ENCODE peak calls at places on chromosomes 4 and X, in six cellular contexts. R is HepG2; I is fibroblast of lung; C is left lung; D is CD4-positive, CD25-positive, alpha-beta regulatory T cell; T is OCI-LY7. Z is an unnamed sample.

GRCh38 chr4:47367761-47368160 is 95.7 kb downstream of the COMMD8 start:
- DNase-seq in R (no peak), I (no peak), C (no peak), D (no peak), T (no peak), Z (no peak)

GRCh38 chr4:15913631-15913970 is 24.9 kb downstream of the FGFBP1 start:
- DNase-seq in R (no peak), I (peak; percentile 99), C (no peak), D (no peak), T (no peak), Z (no peak)

GRCh38 chr4:55543858-55544257 is 2.9 kb downstream of the CLOCK start:
- DNase-seq in R (no peak), I (peak; percentile 29), C (no peak), D (no peak), T (peak; percentile 12), Z (no peak)

GRCh38 chrX:119391279-119391678 is 7.9 kb upstream of the SLC25A43 start:
- DNase-seq in R (peak; percentile 22), I (peak; percentile 37), C (no peak), D (no peak), T (peak; percentile 29), Z (peak; percentile 14)

GRCh38 chrX:1205681-1206611 is 6.5 kb downstream of the CRLF2 start:
- DNase-seq in R (no peak), I (peak; percentile 80), C (no peak), D (peak; percentile 51), T (peak; percentile 95), Z (peak; percentile 17)

GRCh38 chr4:110055014-110055768 is 142.5 kb downstream of the EGF start:
- DNase-seq in R (peak; percentile 34), I (peak; percentile 33), C (no peak), D (no peak), T (no peak), Z (no peak)

GRCh38 chr4:109251396-109251795 is 51.1 kb downstream of the COL25A1 start:
- DNase-seq in R (peak; percentile 3), I (no peak), C (no peak), D (no peak), T (no peak), Z (no peak)

GRCh38 chr4:54315561-54315960 is 86.5 kb downstream of the PDGFRA start:
- DNase-seq in R (no peak), I (no peak), C (no peak), D (no peak), T (peak; percentile 72), Z (no peak)

GRCh38 chr4:185640809-185641675 is 105.7 kb upstream of the PDLIM3 start:
- DNase-seq in R (peak; percentile 76), I (peak; percentile 77), C (no peak), D (no peak), T (peak; percentile 81), Z (no peak)

GRCh38 chr4:182091128-182091527 is 152.1 kb upstream of the TENM3 start:
- DNase-seq in R (no peak), I (no peak), C (no peak), D (no peak), T (no peak), Z (no peak)

GRCh38 chrX:29788991-29789699 is 426.2 kb upstream of the MAGEB2 start:
- DNase-seq in R (no peak), I (no peak), C (no peak), D (no peak), T (no peak), Z (no peak)

GRCh38 chr4:27007507-27007906 is 146.9 kb downstream of the STIM2 start:
- DNase-seq in R (no peak), I (no peak), C (no peak), D (no peak), T (peak; percentile 33), Z (no peak)

GRCh38 chr4:55791666-55792065 is 27.9 kb upstream of the EXOC1L start:
- DNase-seq in R (no peak), I (peak; percentile 1), C (no peak), D (no peak), T (no peak), Z (no peak)

GRCh38 chrX:17553451-17553850 is 178.5 kb downstream of the NHS start:
- DNase-seq in R (no peak), I (peak; percentile 88), C (no peak), D (no peak), T (no peak), Z (no peak)

GRCh38 chrX:76605390-76605789 is 177.9 kb downstream of the MAGEE1 start:
- DNase-seq in R (no peak), I (no peak), C (no peak), D (no peak), T (no peak), Z (no peak)

GRCh38 chr4:58139269-58139668 is 1029.1 kb upstream of the IGFBP7 start:
- DNase-seq in R (no peak), I (no peak), C (no peak), D (no peak), T (no peak), Z (no peak)

GRCh38 chr4:125357675-125358074 is 42.9 kb downstream of the FAT4 start:
- DNase-seq in R (no peak), I (no peak), C (no peak), D (no peak), T (no peak), Z (no peak)

GRCh38 chr4:70721747-70722146 is at the start of gene RUFY3:
- DNase-seq in R (no peak), I (peak; percentile 97), C (no peak), D (no peak), T (no peak), Z (no peak)

GRCh38 chrX:47184486-47184885 is 9.1 kb upstream of the UBA1 start:
- DNase-seq in R (no peak), I (no peak), C (peak; percentile 15), D (no peak), T (no peak), Z (no peak)

GRCh38 chr4:13627185-13627605 is 330 bp downstream of the BOD1L1 start:
- DNase-seq in R (no peak), I (peak; percentile 19), C (peak; percentile 48), D (peak; percentile 24), T (peak; percentile 55), Z (no peak)

GRCh38 chr4:17535242-17535641 is 20.3 kb downstream of the CLRN2 start:
- DNase-seq in R (no peak), I (no peak), C (no peak), D (no peak), T (no peak), Z (no peak)

GRCh38 chrX:80578518-80579105 is 158.4 kb downstream of the TENT5D start:
- DNase-seq in R (peak; percentile 6), I (peak; percentile 1), C (no peak), D (peak; percentile 16), T (peak; percentile 5), Z (no peak)

GRCh38 chrX:125782184-125782583 is 383.9 kb downstream of the DCAF12L2 start:
- DNase-seq in R (no peak), I (no peak), C (no peak), D (no peak), T (no peak), Z (no peak)

GRCh38 chr4:75892508-75892907 is 9.7 kb downstream of the PPEF2 start:
- DNase-seq in R (no peak), I (no peak), C (no peak), D (no peak), T (no peak), Z (no peak)

GRCh38 chrX:133359466-133359865 is 55.8 kb downstream of the GPC4 start:
- DNase-seq in R (no peak), I (no peak), C (no peak), D (no peak), T (no peak), Z (no peak)

GRCh38 chr4:65007841-65008439 is 598.7 kb upstream of the TECRL start:
- DNase-seq in R (peak; percentile 47), I (peak; percentile 59), C (no peak), D (no peak), T (peak; percentile 53), Z (no peak)

GRCh38 chr4:28518781-28519180 is 1658.1 kb downstream of the STIM2 start:
- DNase-seq in R (no peak), I (peak; percentile 2), C (no peak), D (no peak), T (no peak), Z (no peak)

GRCh38 chr4:8355306-8355705 is 85.2 kb downstream of the ACOX3 start:
- DNase-seq in R (no peak), I (peak; percentile 78), C (no peak), D (no peak), T (no peak), Z (no peak)

GRCh38 chr4:153573881-153574807 is 108.0 kb downstream of the TMEM131L start:
- DNase-seq in R (peak; percentile 63), I (peak; percentile 81), C (peak; percentile 59), D (peak; percentile 70), T (peak; percentile 83), Z (no peak)

DNA sequence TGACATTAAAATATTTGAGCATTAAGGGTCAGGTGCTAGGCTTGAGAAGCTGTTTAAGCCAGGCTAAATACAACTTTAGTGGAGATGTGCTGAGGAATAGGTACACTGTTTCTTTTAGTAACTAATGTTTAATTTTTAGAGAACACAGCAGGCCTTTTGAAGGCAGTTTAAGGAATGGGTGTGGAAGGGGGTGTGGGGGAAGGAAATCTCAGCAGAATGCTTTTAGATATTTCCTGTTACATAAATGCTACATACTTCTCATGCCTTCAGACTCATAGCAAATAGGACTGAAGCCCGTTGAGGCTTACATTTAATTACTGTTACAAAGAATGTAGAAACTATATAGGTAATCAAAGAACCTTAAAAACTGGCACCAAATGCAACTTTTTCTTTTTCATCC is 66.3 kb downstream of the WWC2 start:
- DNase-seq in R (no peak), I (peak; percentile 62), C (no peak), D (no peak), T (no peak), Z (no peak)
- H3K27ac ChIP-seq in R (no peak overlapping the region), I (no peak overlapping the region), C (peak overlapping the region; percentile 57), D (no peak overlapping the region), T (no peak overlapping the region), Z (no peak overlapping the region)

GRCh38 chr4:80183196-80184052 is 13.9 kb upstream of the PRDM8 start:
- DNase-seq in R (no peak), I (peak; percentile 46), C (no peak), D (peak; percentile 53), T (no peak), Z (peak; percentile 57)
- H3K27ac ChIP-seq in R (no peak overlapping the region), I (peak overlapping the region; percentile 83), C (peak overlapping the region; percentile 66), D (peak overlapping the region; percentile 90), T (no peak overlapping the region), Z (peak overlapping the region; percentile 22)

DNA sequence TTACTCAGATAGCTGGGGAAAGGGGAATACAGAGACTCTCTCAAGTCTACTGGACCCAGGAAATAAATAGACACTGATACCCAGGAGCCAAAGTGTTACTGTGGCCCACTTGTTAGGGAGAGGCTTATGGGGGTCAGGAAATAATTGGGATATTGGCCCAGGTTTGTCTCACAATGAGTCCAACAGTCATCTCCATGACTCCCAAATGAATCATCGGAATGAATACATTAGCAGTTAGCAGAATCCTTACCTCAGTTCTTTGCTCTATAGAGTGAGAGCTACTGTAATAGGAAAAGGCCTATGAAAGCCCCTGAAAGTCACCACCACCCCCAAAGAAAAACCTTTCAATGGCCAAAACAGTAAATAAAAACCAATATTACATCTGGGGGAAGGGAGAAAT is 42.4 kb upstream of the ARHGEF6 start:
- DNase-seq in R (no peak), I (peak; percentile 50), C (no peak), D (no peak), T (no peak), Z (no peak)
- H3K27ac ChIP-seq in R (no peak overlapping the region), I (no peak overlapping the region), C (no peak overlapping the region), D (no peak overlapping the region), T (no peak overlapping the region), Z (no peak overlapping the region)

DNA sequence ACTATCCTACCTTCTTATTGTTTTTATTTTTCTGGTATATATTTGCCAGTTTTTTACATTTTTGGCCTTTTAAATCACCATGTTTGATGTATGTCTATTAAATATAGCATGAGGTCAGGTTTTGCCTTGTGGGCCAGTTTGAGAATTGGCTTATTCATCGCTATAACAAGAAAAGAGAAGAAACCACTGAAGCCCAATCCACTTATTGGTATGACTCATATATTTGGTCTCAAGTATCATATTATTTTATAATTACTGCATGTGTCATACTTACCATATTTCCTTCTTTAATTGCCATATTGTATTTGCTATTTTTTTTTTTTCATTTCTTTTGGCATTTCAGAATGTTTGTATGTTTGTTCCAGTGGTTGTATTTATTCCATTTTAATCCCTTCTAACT is 99.3 kb downstream of the IRF2 start:
- DNase-seq in R (no peak), I (peak; percentile 54), C (no peak), D (no peak), T (no peak), Z (no peak)
- H3K27ac ChIP-seq in R (no peak overlapping the region), I (no peak overlapping the region), C (peak overlapping the region; percentile 61), D (no peak overlapping the region), T (no peak overlapping the region), Z (no peak overlapping the region)